ENCODE peak calls at places on chromosomes 13 and 19, in six cellular contexts. D, H, P, E, J and I are unnamed samples.

GRCh38 chr19:9721861-9722260 is 46.7 kb downstream of the ZNF846 start:
- DNase-seq in D (no peak), H (no peak), P (no peak), E (no peak), J (no peak), I (peak)

GRCh38 chr13:31035162-31035951 is 102.9 kb downstream of the TEX26 start:
- DNase-seq in D (no peak), H (no peak), P (no peak), E (no peak), J (no peak), I (no peak)

GRCh38 chr13:98576215-98576945 is 527 bp downstream of the STK24 start:
- DNase-seq in D (peak), H (peak), P (peak), E (no peak), J (peak), I (no peak)

GRCh38 chr13:113118328-113119021 is 4.1 kb upstream of the F10 start:
- DNase-seq in D (peak), H (no peak), P (no peak), E (no peak), J (no peak), I (no peak)

GRCh38 chr19:46226438-46226973 is 3.0 kb upstream of the IGFL1 start:
- DNase-seq in D (no peak), H (no peak), P (no peak), E (no peak), J (no peak), I (no peak)

GRCh38 chr13:105442941-105443340 is 1092.5 kb downstream of the EFNB2 start:
- DNase-seq in D (no peak), H (peak), P (no peak), E (peak), J (no peak), I (no peak)

GRCh38 chr13:89565711-89566110 is 1781.8 kb upstream of the MIR17HG start:
- DNase-seq in D (no peak), H (no peak), P (no peak), E (no peak), J (no peak), I (no peak)

GRCh38 chr19:28468701-28469459 is 744.1 kb downstream of the UQCRFS1 start:
- DNase-seq in D (no peak), H (peak), P (peak), E (no peak), J (no peak), I (no peak)

GRCh38 chr13:114194853-114195252 is 15.8 kb downstream of the CFAP97D2 start:
- DNase-seq in D (no peak), H (no peak), P (no peak), E (no peak), J (no peak), I (no peak)

GRCh38 chr19:16062789-16063188 is 13.5 kb upstream of the TPM4 start:
- DNase-seq in D (peak), H (peak), P (no peak), E (no peak), J (no peak), I (no peak)

GRCh38 chr13:36297259-36297599 is 385 bp downstream of the CCDC169 start:
- DNase-seq in D (no peak), H (no peak), P (no peak), E (peak), J (no peak), I (peak)

GRCh38 chr13:99823961-99824360 is 147.6 kb downstream of the ZIC5 start:
- DNase-seq in D (no peak), H (no peak), P (no peak), E (no peak), J (no peak), I (no peak)

GRCh38 chr19:56837492-56837891 is 3.0 kb downstream of the PEG3 start:
- DNase-seq in D (no peak), H (no peak), P (peak), E (no peak), J (peak), I (no peak)

DNA sequence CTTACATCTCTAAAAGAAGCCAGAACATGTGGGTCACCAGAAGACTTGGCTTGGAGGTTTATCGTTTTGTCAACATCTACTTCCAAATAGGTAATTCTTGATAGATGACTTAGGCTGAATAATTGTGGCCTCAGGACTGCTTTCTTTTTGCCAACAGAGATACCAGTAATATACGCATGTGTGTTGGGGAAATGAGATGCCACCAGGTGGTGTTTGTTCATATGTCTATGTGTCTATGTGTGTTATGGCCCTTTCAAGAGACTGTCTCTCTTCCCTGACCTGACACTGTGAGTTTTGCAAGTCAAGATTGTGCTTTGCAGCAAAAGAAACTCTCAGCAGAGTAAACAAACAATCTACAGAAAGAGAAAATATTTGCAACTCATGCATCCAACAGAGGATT is 31.6 kb upstream of the METTL21C start:
- DNase-seq in D (no peak), H (no peak), P (no peak), E (no peak), J (no peak), I (no peak)
- TF ChIP-seq CTCF in D (no peak), H (no peak), P (peak), E (peak), J (no peak), I (no peak)

DNA sequence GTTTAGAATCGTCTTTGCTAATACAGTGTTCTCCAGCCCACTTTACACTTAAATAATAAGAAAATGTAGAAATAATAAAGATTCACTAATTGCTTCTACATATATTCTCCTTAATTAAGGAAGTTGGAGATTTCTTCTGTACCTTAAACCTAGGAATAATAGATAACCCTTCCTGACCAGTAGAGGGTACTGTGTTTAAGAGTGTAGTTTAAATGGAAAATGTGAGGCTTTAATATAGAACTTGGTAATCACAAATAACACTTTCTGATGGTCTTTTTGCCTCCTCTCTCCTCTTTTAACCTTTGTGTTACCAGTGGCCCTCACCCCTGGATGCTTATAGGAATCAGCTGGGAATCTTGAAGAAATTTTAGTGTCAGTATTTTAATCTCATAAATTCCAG is 20.7 kb downstream of the POMP start:
- DNase-seq in D (no peak), H (no peak), P (no peak), E (no peak), J (no peak), I (no peak)
- TF ChIP-seq CTCF in D (no peak), H (no peak), P (peak), E (peak), J (peak), I (peak)

DNA sequence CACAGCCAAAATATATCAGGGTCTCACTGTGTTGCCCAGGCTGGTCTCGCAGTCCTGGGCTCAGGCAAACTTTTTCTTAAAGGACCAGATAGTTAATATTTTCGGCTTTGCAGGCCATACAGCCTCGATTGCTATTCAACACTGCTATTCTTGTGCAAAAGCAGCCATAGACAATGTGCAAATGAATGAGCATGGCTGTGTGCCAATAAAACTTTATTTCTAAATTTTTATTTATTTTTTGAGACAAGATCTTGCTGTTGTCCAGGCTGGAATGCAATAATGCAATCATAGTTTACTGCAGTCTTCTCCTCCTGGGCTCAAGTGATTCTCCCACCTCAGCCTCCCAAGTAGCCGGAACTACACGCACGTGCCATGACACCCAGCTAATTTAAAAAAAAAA is 8.2 kb upstream of the PGLS start:
- DNase-seq in D (no peak), H (no peak), P (no peak), E (no peak), J (no peak), I (no peak)
- TF ChIP-seq CTCF in D (no peak), H (no peak), P (no peak), E (no peak), J (no peak), I (no peak)

GRCh38 chr19:21680026-21680425 is 87.4 kb downstream of the ZNF100 start:
- DNase-seq in D (no peak), H (no peak), P (no peak), E (no peak), J (no peak), I (no peak)

GRCh38 chr19:21680679-21681078 is 86.7 kb downstream of the ZNF100 start:
- DNase-seq in D (no peak), H (no peak), P (no peak), E (no peak), J (no peak), I (no peak)

DNA sequence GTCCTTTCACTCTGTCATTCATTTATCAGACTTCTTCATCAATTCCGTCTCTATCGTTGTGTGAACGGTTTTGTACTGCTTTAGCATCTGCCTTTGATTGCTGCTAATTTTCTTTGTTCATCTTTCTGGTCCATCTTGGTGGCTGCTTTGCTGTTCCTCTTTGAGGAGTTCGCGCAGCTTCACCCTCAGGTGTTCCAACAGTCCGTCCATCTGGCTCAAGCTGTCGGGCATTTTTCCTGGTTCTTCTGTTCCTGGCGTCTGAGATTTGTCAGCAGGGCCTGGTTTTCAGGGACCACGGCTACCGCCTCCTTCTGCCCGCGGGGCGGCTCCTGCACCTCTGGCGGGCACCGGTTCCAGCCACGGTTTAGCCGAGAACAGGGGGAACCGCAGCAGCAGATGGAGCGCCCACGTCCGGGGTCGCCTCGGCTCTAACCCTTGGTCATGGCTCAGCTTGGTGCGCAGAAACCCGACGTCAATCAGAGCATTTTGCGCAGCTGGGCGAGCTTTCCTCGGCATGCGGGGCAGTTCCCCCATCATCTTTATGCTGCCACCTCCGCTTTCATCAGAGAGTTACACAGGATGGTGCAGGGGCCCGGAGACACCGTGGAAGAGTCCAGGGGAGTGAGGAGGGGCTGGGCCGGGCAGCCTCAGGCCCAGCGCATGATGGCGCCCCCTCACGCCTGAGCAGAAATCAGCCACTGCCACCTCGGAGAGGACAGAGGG is 89.5 kb downstream of the ZNF100 start:
- DNase-seq in D (no peak), H (no peak), P (no peak), E (no peak), J (no peak), I (no peak)
- TF ChIP-seq CTCF in D (no peak), H (no peak), P (no peak), E (no peak), J (no peak), I (no peak)

GRCh38 chr19:11405846-11406643 is 13.1 kb downstream of the RGL3 start:
- DNase-seq in D (peak), H (no peak), P (no peak), E (no peak), J (no peak), I (peak)
- TF ChIP-seq CTCF in D (no peak), H (no peak), P (no peak), E (peak), J (peak), I (peak)